ENCODE peak calls at places on chromosomes 3 and 15, in four cellular contexts. One of them, this sample, is unnamed.

GRCh38 chr15:57345584-57345983 is 30.7 kb upstream of the CGNL1 start:
- DNase-seq in brain microvascular endothelial cell: no peak
- DNase-seq in lower lobe of right lung: no peak
- DNase-seq in ascending aorta: no peak
- DNase-seq in this sample: no peak

GRCh38 chr3:104102386-104102785 is 1264.3 kb upstream of the ALCAM start:
- DNase-seq in brain microvascular endothelial cell: peak; percentile 70
- DNase-seq in ascending aorta: no peak
- DNase-seq in lower lobe of right lung: no peak
- DNase-seq in this sample: no peak

GRCh38 chr15:36675008-36675407 is 95.6 kb downstream of the CDIN1 start:
- DNase-seq in ascending aorta: no peak
- DNase-seq in brain microvascular endothelial cell: no peak
- DNase-seq in lower lobe of right lung: no peak
- DNase-seq in this sample: no peak

GRCh38 chr3:40597441-40597840 is 72.7 kb downstream of the ZNF621 start:
- DNase-seq in lower lobe of right lung: no peak
- DNase-seq in ascending aorta: no peak
- DNase-seq in brain microvascular endothelial cell: peak; percentile 11
- DNase-seq in this sample: no peak

GRCh38 chr15:51223771-51224229 is 114.6 kb downstream of the CYP19A1 start:
- DNase-seq in lower lobe of right lung: no peak
- DNase-seq in brain microvascular endothelial cell: peak; percentile 70
- DNase-seq in ascending aorta: no peak
- DNase-seq in this sample: peak; percentile 48

GRCh38 chr15:29123991-29124390 is 145.6 kb downstream of the NSMCE3 start:
- DNase-seq in brain microvascular endothelial cell: no peak
- DNase-seq in ascending aorta: no peak
- DNase-seq in lower lobe of right lung: peak; percentile 30
- DNase-seq in this sample: no peak

GRCh38 chr3:117745516-117745915 is 1035.9 kb downstream of the TUSC7 start:
- DNase-seq in ascending aorta: no peak
- DNase-seq in lower lobe of right lung: no peak
- DNase-seq in brain microvascular endothelial cell: no peak
- DNase-seq in this sample: no peak

GRCh38 chr3:12175844-12176453 is 17.2 kb upstream of the TIMP4 start:
- DNase-seq in lower lobe of right lung: peak; percentile 66
- DNase-seq in ascending aorta: no peak
- DNase-seq in brain microvascular endothelial cell: peak; percentile 38
- DNase-seq in this sample: no peak

GRCh38 chr15:59532770-59533379 is 78.7 kb upstream of the GCNT3 start:
- DNase-seq in brain microvascular endothelial cell: peak; percentile 22
- DNase-seq in ascending aorta: no peak
- DNase-seq in lower lobe of right lung: no peak
- DNase-seq in this sample: no peak

GRCh38 chr15:42352401-42352800 is 6.9 kb upstream of the CAPN3 start:
- DNase-seq in lower lobe of right lung: no peak
- DNase-seq in ascending aorta: no peak
- DNase-seq in brain microvascular endothelial cell: no peak
- DNase-seq in this sample: no peak

GRCh38 chr3:69400688-69401087 is 14.8 kb upstream of the FRMD4B start:
- DNase-seq in brain microvascular endothelial cell: no peak
- DNase-seq in ascending aorta: no peak
- DNase-seq in lower lobe of right lung: no peak
- DNase-seq in this sample: no peak

GRCh38 chr3:134463676-134464611 is 21.8 kb downstream of the ANAPC13 start:
- DNase-seq in lower lobe of right lung: no peak
- DNase-seq in brain microvascular endothelial cell: peak; percentile 96
- DNase-seq in ascending aorta: no peak
- DNase-seq in this sample: peak; percentile 74

GRCh38 chr15:65785151-65785550 is 6.9 kb downstream of the DENND4A start:
- DNase-seq in brain microvascular endothelial cell: no peak
- DNase-seq in lower lobe of right lung: no peak
- DNase-seq in ascending aorta: no peak
- DNase-seq in this sample: no peak

GRCh38 chr3:143977326-143978262 is 6.0 kb downstream of the DIPK2A start:
- DNase-seq in brain microvascular endothelial cell: no peak
- DNase-seq in lower lobe of right lung: no peak
- DNase-seq in ascending aorta: no peak
- DNase-seq in this sample: no peak

GRCh38 chr3:51669241-51670052 is 1.6 kb upstream of the TEX264 start:
- DNase-seq in brain microvascular endothelial cell: peak; percentile 86
- DNase-seq in ascending aorta: peak; percentile 40
- DNase-seq in lower lobe of right lung: peak; percentile 91
- DNase-seq in this sample: peak; percentile 97

GRCh38 chr3:106341090-106341489 is 472.3 kb upstream of the CBLB start:
- DNase-seq in ascending aorta: no peak
- DNase-seq in lower lobe of right lung: no peak
- DNase-seq in brain microvascular endothelial cell: no peak
- DNase-seq in this sample: peak; percentile 35

GRCh38 chr3:143171656-143172055 is 52.1 kb downstream of the CHST2 start:
- DNase-seq in brain microvascular endothelial cell: peak; percentile 70
- DNase-seq in lower lobe of right lung: no peak
- DNase-seq in ascending aorta: no peak
- DNase-seq in this sample: no peak

GRCh38 chr3:101725192-101725889 is 927 bp downstream of the CEP97 start:
- DNase-seq in lower lobe of right lung: peak; percentile 64
- DNase-seq in brain microvascular endothelial cell: no peak
- DNase-seq in ascending aorta: no peak
- DNase-seq in this sample: no peak

GRCh38 chr3:43632269-43632733 is 10.5 kb upstream of the ANO10 start:
- DNase-seq in brain microvascular endothelial cell: peak; percentile 60
- DNase-seq in lower lobe of right lung: no peak
- DNase-seq in ascending aorta: no peak
- DNase-seq in this sample: no peak

GRCh38 chr15:87267798-87268197 is 988.7 kb downstream of the NTRK3 start:
- DNase-seq in ascending aorta: no peak
- DNase-seq in lower lobe of right lung: no peak
- DNase-seq in brain microvascular endothelial cell: peak; percentile 24
- DNase-seq in this sample: no peak

GRCh38 chr3:120111898-120112297 is 17.7 kb upstream of the GSK3B start:
- DNase-seq in lower lobe of right lung: no peak
- DNase-seq in brain microvascular endothelial cell: no peak
- DNase-seq in ascending aorta: no peak
- DNase-seq in this sample: no peak

GRCh38 chr15:57457726-57458125 is 81.4 kb downstream of the CGNL1 start:
- DNase-seq in brain microvascular endothelial cell: no peak
- DNase-seq in ascending aorta: no peak
- DNase-seq in lower lobe of right lung: no peak
- DNase-seq in this sample: no peak

GRCh38 chr3:15360786-15361493 is 28.6 kb upstream of the SH3BP5 start:
- DNase-seq in lower lobe of right lung: no peak
- DNase-seq in ascending aorta: no peak
- DNase-seq in brain microvascular endothelial cell: peak; percentile 42
- DNase-seq in this sample: no peak

GRCh38 chr3:182241196-182241776 is 529.6 kb downstream of the SOX2 start:
- DNase-seq in brain microvascular endothelial cell: no peak
- DNase-seq in lower lobe of right lung: no peak
- DNase-seq in ascending aorta: no peak
- DNase-seq in this sample: no peak

GRCh38 chr3:182239316-182239715 is 527.6 kb downstream of the SOX2 start:
- DNase-seq in lower lobe of right lung: no peak
- DNase-seq in ascending aorta: no peak
- DNase-seq in brain microvascular endothelial cell: no peak
- DNase-seq in this sample: no peak

GRCh38 chr3:182235504-182235903 is 523.8 kb downstream of the SOX2 start:
- DNase-seq in brain microvascular endothelial cell: no peak
- DNase-seq in ascending aorta: no peak
- DNase-seq in lower lobe of right lung: no peak
- DNase-seq in this sample: no peak

GRCh38 chr3:182240474-182240873 is 528.7 kb downstream of the SOX2 start:
- DNase-seq in ascending aorta: no peak
- DNase-seq in lower lobe of right lung: no peak
- DNase-seq in brain microvascular endothelial cell: no peak
- DNase-seq in this sample: no peak

GRCh38 chr3:182238141-182238540 is 526.4 kb downstream of the SOX2 start:
- DNase-seq in brain microvascular endothelial cell: no peak
- DNase-seq in lower lobe of right lung: no peak
- DNase-seq in ascending aorta: no peak
- DNase-seq in this sample: no peak
- H3K4me3 ChIP-seq in brain microvascular endothelial cell: no peak overlapping the region
- H3K4me3 ChIP-seq in lower lobe of right lung: no peak overlapping the region
- H3K4me3 ChIP-seq in ascending aorta: no peak overlapping the region
- H3K4me3 ChIP-seq in this sample: no peak overlapping the region

GRCh38 chr15:48778338-48778730 is 32.5 kb downstream of the CEP152 start:
- DNase-seq in lower lobe of right lung: no peak
- DNase-seq in brain microvascular endothelial cell: peak; percentile 22
- DNase-seq in ascending aorta: no peak
- DNase-seq in this sample: no peak
- H3K4me3 ChIP-seq in lower lobe of right lung: no peak overlapping the region
- H3K4me3 ChIP-seq in brain microvascular endothelial cell: no peak overlapping the region
- H3K4me3 ChIP-seq in ascending aorta: no peak overlapping the region
- H3K4me3 ChIP-seq in this sample: no peak overlapping the region

DNA sequence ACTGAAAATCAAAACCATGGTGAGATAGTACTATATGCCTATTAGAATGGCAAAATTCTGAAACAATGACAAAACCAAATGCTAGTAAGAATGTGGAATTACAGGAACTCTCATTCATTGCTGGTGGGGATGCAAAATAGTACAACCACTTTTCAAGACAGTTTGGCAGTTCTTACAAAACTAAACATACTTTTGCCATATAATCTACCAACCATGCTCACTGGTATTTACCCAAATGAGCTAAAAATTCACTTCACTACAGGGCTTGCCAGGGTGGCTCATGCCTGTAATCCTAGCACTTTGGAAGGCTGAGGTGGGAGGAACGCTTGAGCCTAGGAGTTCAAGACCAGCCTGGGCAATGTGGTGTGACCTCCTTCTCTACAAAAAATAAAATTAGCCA is 40.0 kb downstream of the MYO9A start:
- DNase-seq in ascending aorta: no peak
- DNase-seq in brain microvascular endothelial cell: no peak
- DNase-seq in lower lobe of right lung: no peak
- DNase-seq in this sample: no peak
- H3K4me3 ChIP-seq in ascending aorta: no peak overlapping the region
- H3K4me3 ChIP-seq in brain microvascular endothelial cell: no peak overlapping the region
- H3K4me3 ChIP-seq in lower lobe of right lung: no peak overlapping the region
- H3K4me3 ChIP-seq in this sample: no peak overlapping the region

GRCh38 chr3:24492971-24493551 is 1.6 kb downstream of the THRB start:
- DNase-seq in lower lobe of right lung: no peak
- DNase-seq in brain microvascular endothelial cell: no peak
- DNase-seq in ascending aorta: no peak
- DNase-seq in this sample: no peak

GRCh38 chr3:24494616-24495333 is at the start of gene THRB:
- DNase-seq in lower lobe of right lung: peak; percentile 78
- DNase-seq in brain microvascular endothelial cell: no peak
- DNase-seq in ascending aorta: peak; percentile 33
- DNase-seq in this sample: peak; percentile 62

GRCh38 chr3:24496529-24497482 is 2.2 kb upstream of the THRB start:
- DNase-seq in brain microvascular endothelial cell: peak; percentile 79
- DNase-seq in lower lobe of right lung: peak; percentile 73
- DNase-seq in ascending aorta: peak; percentile 50
- DNase-seq in this sample: peak; percentile 55

GRCh38 chr3:24493951-24494615 is 567 bp downstream of the THRB start:
- DNase-seq in ascending aorta: peak; percentile 49
- DNase-seq in lower lobe of right lung: peak; percentile 80
- DNase-seq in brain microvascular endothelial cell: no peak
- DNase-seq in this sample: peak; percentile 81

GRCh38 chr3:24495334-24495994 is 814 bp upstream of the THRB start:
- DNase-seq in ascending aorta: no peak
- DNase-seq in lower lobe of right lung: peak; percentile 77
- DNase-seq in brain microvascular endothelial cell: no peak
- DNase-seq in this sample: peak; percentile 50
- H3K4me3 ChIP-seq in ascending aorta: peak overlapping the region; percentile 90
- H3K4me3 ChIP-seq in lower lobe of right lung: peak overlapping the region; percentile 86
- H3K4me3 ChIP-seq in brain microvascular endothelial cell: peak overlapping the region; percentile 56
- H3K4me3 ChIP-seq in this sample: peak overlapping the region; percentile 79

GRCh38 chr15:47945869-47946666 is 174.7 kb upstream of the SLC24A5 start:
- DNase-seq in brain microvascular endothelial cell: no peak
- DNase-seq in lower lobe of right lung: no peak
- DNase-seq in ascending aorta: no peak
- DNase-seq in this sample: no peak
- H3K4me3 ChIP-seq in brain microvascular endothelial cell: no peak overlapping the region
- H3K4me3 ChIP-seq in lower lobe of right lung: no peak overlapping the region
- H3K4me3 ChIP-seq in ascending aorta: no peak overlapping the region
- H3K4me3 ChIP-seq in this sample: no peak overlapping the region

DNA sequence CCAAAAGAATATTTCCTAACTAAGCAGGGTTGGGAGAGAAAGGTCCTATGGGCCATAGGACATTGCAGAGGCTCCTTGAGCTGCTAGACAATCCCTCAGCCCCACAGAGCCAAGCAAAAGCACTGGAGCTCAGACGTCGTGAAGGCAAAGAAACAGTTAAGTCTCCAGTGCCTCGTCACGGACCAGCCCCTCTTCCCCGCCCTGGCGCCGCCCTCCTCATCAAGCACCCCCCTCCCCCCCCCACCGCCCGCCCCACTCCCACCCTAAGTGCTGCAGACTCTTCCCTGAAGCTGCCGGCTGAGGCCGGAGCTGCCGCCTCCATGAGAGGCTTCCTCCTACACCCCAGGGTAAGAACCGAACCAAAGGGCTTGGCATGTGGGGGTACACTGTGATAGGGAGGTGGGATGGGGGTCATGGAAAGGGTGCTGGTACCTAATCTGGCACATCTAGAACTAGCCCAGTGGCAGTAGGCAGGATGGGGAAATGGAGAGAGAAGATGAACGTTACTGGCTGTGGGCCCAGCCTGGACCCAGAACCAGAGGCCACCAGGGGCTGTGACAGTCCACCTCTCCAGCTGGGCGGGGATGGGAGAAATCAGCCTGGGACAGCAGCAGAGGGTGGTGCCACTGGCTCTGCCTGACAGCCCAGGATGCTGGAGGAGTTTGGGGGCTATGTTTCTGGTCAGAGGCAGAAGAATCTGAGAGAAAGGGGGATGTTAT is at the start of gene MAP1A:
- DNase-seq in ascending aorta: no peak
- DNase-seq in brain microvascular endothelial cell: peak; percentile 60
- DNase-seq in lower lobe of right lung: no peak
- DNase-seq in this sample: peak; percentile 89
- H3K4me3 ChIP-seq in ascending aorta: peak within 1 kb of the TSS; percentile 75
- H3K4me3 ChIP-seq in brain microvascular endothelial cell: peak within 1 kb of the TSS; percentile 74
- H3K4me3 ChIP-seq in lower lobe of right lung: peak within 1 kb of the TSS; percentile 42
- H3K4me3 ChIP-seq in this sample: peak within 1 kb of the TSS; percentile 13